ENCODE peak calls at places on chromosome 18, in nine cellular contexts. V is HCT116, T is endothelial cell of umbilical vein, H is stomach, A is HL-60, Q is prostate gland, L is K562, Y is transverse colon, S is H1. B is an unnamed sample.

GRCh38 chr18:46859855-46860254 is 57.5 kb downstream of the PIAS2 start:
- DNase-seq in H (no peak), T (no peak), V (no peak), S (no peak), Q (no peak), L (no peak), Y (no peak), A (no peak), B (no peak)

GRCh38 chr18:51278045-51278649 is 80.7 kb upstream of the MEX3C start:
- DNase-seq in Y (peak; percentile 21), T (no peak), Q (no peak), V (peak; percentile 57), S (peak; percentile 27), L (peak; percentile 47), H (peak; percentile 35), A (peak; percentile 35), B (peak; percentile 8)

GRCh38 chr18:2002178-2002577 is 569.1 kb downstream of the METTL4 start:
- DNase-seq in T (no peak), S (no peak), Y (no peak), V (no peak), A (no peak), H (no peak), L (no peak), Q (no peak), B (no peak)

GRCh38 chr18:9787716-9788115 is 79.6 kb downstream of the RAB31 start:
- DNase-seq in Y (no peak), V (no peak), A (no peak), L (no peak), T (no peak), Q (no peak), H (no peak), S (no peak), B (no peak)

GRCh38 chr18:41146301-41146700 is 808.7 kb upstream of the PIK3C3 start:
- DNase-seq in H (no peak), A (no peak), V (no peak), L (no peak), S (no peak), T (peak; percentile 11), Q (no peak), Y (no peak), B (no peak)

GRCh38 chr18:58534535-58535301 is 94.2 kb downstream of the ALPK2 start:
- DNase-seq in H (no peak), A (no peak), V (no peak), Y (no peak), Q (no peak), S (no peak), L (no peak), T (no peak), B (no peak)

GRCh38 chr18:35083174-35083712 is 42.0 kb downstream of the MAPRE2 start:
- DNase-seq in L (no peak), T (no peak), V (no peak), A (no peak), Q (no peak), Y (no peak), H (no peak), S (no peak), B (no peak)

GRCh38 chr18:49967171-49967570 is 153.8 kb upstream of the ACAA2 start:
- DNase-seq in A (no peak), L (no peak), H (no peak), T (no peak), S (no peak), V (peak; percentile 56), Y (no peak), Q (no peak), B (no peak)

GRCh38 chr18:13629841-13630747 is 96.3 kb downstream of the FAM210A start:
- DNase-seq in A (peak; percentile 38), V (peak; percentile 48), Q (peak; percentile 37), H (no peak), L (peak; percentile 66), Y (peak; percentile 49), T (peak; percentile 67), S (no peak), B (no peak)

GRCh38 chr18:29083545-29083944 is 906.6 kb upstream of the CDH2 start:
- DNase-seq in Y (no peak), T (no peak), A (no peak), H (no peak), V (no peak), S (no peak), Q (no peak), L (no peak), B (no peak)

GRCh38 chr18:10320848-10321247 is 133.6 kb upstream of the APCDD1 start:
- DNase-seq in L (no peak), Y (no peak), H (no peak), V (no peak), S (no peak), A (no peak), T (no peak), Q (no peak), B (no peak)

GRCh38 chr18:31760695-31761094 is at the start of gene SLC25A52:
- DNase-seq in Y (no peak), H (no peak), A (no peak), S (no peak), Q (no peak), L (peak; percentile 40), T (no peak), V (no peak), B (no peak)

GRCh38 chr18:40851014-40851429 is 1104.0 kb upstream of the PIK3C3 start:
- DNase-seq in L (no peak), H (peak; percentile 50), A (no peak), T (no peak), Y (no peak), Q (peak; percentile 58), V (no peak), S (no peak), B (no peak)

GRCh38 chr18:75213610-75214009 is 3.0 kb downstream of the TSHZ1 start:
- DNase-seq in V (no peak), T (peak; percentile 96), Q (no peak), H (no peak), L (no peak), Y (no peak), A (no peak), S (no peak), B (no peak)

GRCh38 chr18:3012306-3012919 is 531 bp downstream of the LPIN2 start:
- DNase-seq in H (peak; percentile 48), Y (peak; percentile 41), T (peak; percentile 54), V (no peak), A (no peak), L (peak; percentile 77), S (no peak), Q (peak; percentile 41), B (no peak)

GRCh38 chr18:11125372-11126315 is 23.7 kb downstream of the PIEZO2 start:
- DNase-seq in A (no peak), V (no peak), H (no peak), Y (no peak), Q (no peak), S (no peak), L (no peak), T (no peak), B (no peak)

GRCh38 chr18:61581578-61582204 is 248.5 kb downstream of the CDH20 start:
- DNase-seq in Y (peak; percentile 79), L (peak; percentile 45), A (peak; percentile 22), Q (peak; percentile 77), T (peak; percentile 77), V (peak; percentile 22), S (peak; percentile 71), H (peak; percentile 86), B (no peak)

GRCh38 chr18:46291149-46291548 is 187.0 kb downstream of the HAUS1 start:
- DNase-seq in V (no peak), Q (no peak), S (no peak), A (peak; percentile 60), Y (no peak), T (no peak), H (no peak), L (no peak), B (no peak)

GRCh38 chr18:45621068-45621511 is 5.8 kb downstream of the SLC14A2 start:
- DNase-seq in S (no peak), H (no peak), Y (peak; percentile 16), V (peak; percentile 28), Q (no peak), A (peak; percentile 38), T (peak; percentile 41), L (peak; percentile 45), B (peak; percentile 14)

GRCh38 chr18:40293311-40293710 is 1661.7 kb upstream of the PIK3C3 start:
- DNase-seq in Q (no peak), L (no peak), S (no peak), T (no peak), A (no peak), H (no peak), V (no peak), Y (no peak), B (no peak)

GRCh38 chr18:8910186-8910585 is 192.3 kb upstream of the NDUFV2 start:
- DNase-seq in S (no peak), H (no peak), Y (no peak), T (no peak), Q (no peak), L (no peak), A (no peak), V (no peak), B (no peak)

GRCh38 chr18:44909191-44909719 is 228.6 kb downstream of the SETBP1 start:
- DNase-seq in V (no peak), L (no peak), H (no peak), S (no peak), T (no peak), Y (peak; percentile 25), Q (no peak), A (no peak), B (no peak)

GRCh38 chr18:711693-712400 is 583 bp downstream of the ENOSF1 start:
- DNase-seq in H (peak; percentile 72), S (no peak), A (peak; percentile 88), Y (peak; percentile 82), V (peak; percentile 57), L (peak; percentile 89), Q (peak; percentile 71), T (peak; percentile 77), B (no peak)
- H3K4me3 ChIP-seq in H (peak overlapping the region; percentile 69), S (peak overlapping the region; percentile 71), A (peak overlapping the region; percentile 54), Y (peak overlapping the region; percentile 73), V (peak overlapping the region; percentile 82), L (peak overlapping the region; percentile 63), Q (peak overlapping the region; percentile 64), T (peak overlapping the region; percentile 82), B (peak overlapping the region; percentile 62)

GRCh38 chr18:55186588-55186987 is 227.3 kb upstream of the CCDC68 start:
- DNase-seq in S (no peak), Q (no peak), H (no peak), T (no peak), Y (no peak), A (no peak), L (no peak), V (no peak), B (no peak)
- TF ChIP-seq POLR2AphosphoS5 in S (no peak), Q (no peak), H (no peak), T (no peak), Y (no peak), A (no peak), L (no peak), V (no peak), B (no peak)

DNA sequence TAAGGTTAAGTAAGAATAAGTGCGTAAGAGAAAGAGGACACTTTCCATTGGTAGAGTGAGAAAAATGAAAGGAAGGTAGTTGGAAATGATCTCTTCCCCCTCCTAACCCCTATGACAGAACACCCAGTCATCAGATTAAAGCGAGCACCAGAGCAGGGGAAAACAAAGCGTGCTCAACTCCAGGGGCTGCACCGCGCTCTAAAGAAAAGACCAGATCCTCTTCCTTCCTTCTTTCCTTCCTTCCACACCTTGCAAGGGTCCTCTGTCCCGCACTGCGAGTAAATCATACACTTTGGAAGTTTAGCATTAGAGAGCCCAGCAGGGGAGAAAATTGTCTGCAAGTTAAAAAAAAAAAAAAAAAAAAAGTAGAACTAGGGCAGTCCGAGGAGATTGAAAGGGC is 931 bp upstream of the CDH7 start:
- DNase-seq in H (no peak), Y (no peak), S (no peak), V (no peak), Q (no peak), T (no peak), L (no peak), A (no peak), B (no peak)
- H3K4me3 ChIP-seq in H (no peak overlapping the region), Y (no peak overlapping the region), S (peak overlapping the region; percentile 73), V (no peak overlapping the region), Q (no peak overlapping the region), T (no peak overlapping the region), L (no peak overlapping the region), A (no peak overlapping the region), B (peak overlapping the region; percentile 84)

GRCh38 chr18:22277758-22278157 is 108.4 kb downstream of the GATA6 start:
- DNase-seq in V (no peak), Q (no peak), H (no peak), Y (no peak), S (no peak), L (no peak), T (no peak), A (no peak), B (no peak)
- TF ChIP-seq POLR2AphosphoS5 in V (no peak), Q (no peak), H (no peak), Y (no peak), S (no peak), L (no peak), T (no peak), A (no peak), B (no peak)